ENCODE peak calls at places on chromosomes 5 and 9, in four cellular contexts. I is CD4-positive, alpha-beta memory T cell; U is midbrain; A is stimulated activated CD4-positive, alpha-beta T cell treated with anti-CD3 and anti-CD28 coated beads, Interleukin-1b, Interleukin-23, amount 100 ng/mL, for 48 hours. L is an unnamed sample.

GRCh38 chr9:109355564-109356297 is 34.9 kb upstream of the EPB41L4B start:
- DNase-seq in A (no peak), I (no peak), U (no peak), L (no peak)

GRCh38 chr5:138760448-138761110 is 7.4 kb downstream of the CTNNA1 start:
- DNase-seq in U (no peak), I (no peak), A (no peak), L (no peak)

GRCh38 chr5:138724470-138725146 is 28.6 kb upstream of the CTNNA1 start:
- DNase-seq in I (no peak), A (no peak), U (no peak), L (no peak)

GRCh38 chr9:86246752-86247161 is 12.7 kb downstream of the C9orf153 start:
- DNase-seq in U (no peak), I (no peak), A (no peak), L (no peak)

GRCh38 chr5:61281686-61282085 is 50.4 kb upstream of the ZSWIM6 start:
- DNase-seq in I (no peak), U (no peak), A (no peak), L (no peak)

GRCh38 chr5:158940977-158941376 is 158.7 kb downstream of the EBF1 start:
- DNase-seq in A (no peak), I (no peak), U (no peak), L (no peak)

GRCh38 chr5:67059747-67060490 is 136.7 kb downstream of the CD180 start:
- DNase-seq in A (no peak), I (no peak), U (no peak), L (no peak)

GRCh38 chr9:15144567-15145174 is 162.3 kb downstream of the TTC39B start:
- DNase-seq in U (no peak), I (no peak), A (peak; percentile 8), L (no peak)

GRCh38 chr5:128534729-128535128 is 3.3 kb downstream of the FBN2 start:
- DNase-seq in A (no peak), U (no peak), I (no peak), L (no peak)

GRCh38 chr9:91160181-91160580 is 201.5 kb downstream of the AUH start:
- DNase-seq in U (no peak), A (no peak), I (no peak), L (no peak)